ENCODE peak calls at places on chromosomes 2 and 18, in five cellular contexts. R, H, G, B and O are unnamed samples.

GRCh38 chr2:237631801-237632585 is 4.6 kb downstream of the LRRFIP1 start:
- DNase-seq in G (peak), R (no peak), H (no peak), B (no peak), O (no peak)

GRCh38 chr18:44897445-44898215 is 216.9 kb downstream of the SETBP1 start:
- DNase-seq in G (no peak), B (no peak), H (no peak), R (no peak), O (no peak)

GRCh38 chr2:58268685-58269084 is 27.6 kb upstream of the FANCL start:
- DNase-seq in B (no peak), H (no peak), G (no peak), R (no peak), O (no peak)

GRCh38 chr18:6370886-6371635 is 43.6 kb downstream of the L3MBTL4 start:
- DNase-seq in B (no peak), G (no peak), R (no peak), H (no peak), O (no peak)

GRCh38 chr2:9965119-9965822 is 13.8 kb downstream of the GRHL1 start:
- DNase-seq in H (no peak), G (no peak), R (no peak), B (no peak), O (no peak)

GRCh38 chr2:127449439-127449838 is 31.2 kb downstream of the PROC start:
- DNase-seq in G (no peak), H (no peak), R (no peak), B (no peak), O (no peak)

GRCh38 chr2:203687161-203687560 is 19.3 kb upstream of the CD28 start:
- DNase-seq in R (no peak), B (no peak), G (no peak), H (no peak), O (no peak)

GRCh38 chr2:28835787-28836186 is 25.2 kb downstream of the SPDYA start:
- DNase-seq in B (no peak), G (no peak), R (no peak), H (no peak), O (no peak)

GRCh38 chr2:200077210-200077650 is 121.8 kb downstream of the MAIP1 start:
- DNase-seq in B (no peak), R (no peak), H (no peak), G (no peak), O (no peak)

GRCh38 chr2:216857131-216857550 is 2.7 kb downstream of the TNP1 start:
- DNase-seq in G (no peak), B (no peak), R (no peak), H (no peak), O (no peak)

GRCh38 chr2:197174539-197175094 is 136.0 kb downstream of the ANKRD44 start:
- DNase-seq in G (no peak), B (no peak), H (no peak), R (no peak), O (peak)

GRCh38 chr2:168935810-168936581 is 34.9 kb downstream of the G6PC2 start:
- DNase-seq in B (no peak), G (no peak), H (no peak), R (no peak), O (no peak)

GRCh38 chr2:12119841-12120240 is 373.4 kb downstream of the LPIN1 start:
- DNase-seq in R (no peak), B (no peak), G (no peak), H (no peak), O (no peak)

GRCh38 chr18:371616-371998 is 103.8 kb upstream of the THOC1 start:
- DNase-seq in R (no peak), G (no peak), H (no peak), B (no peak), O (no peak)

GRCh38 chr2:60486067-60486466 is 67.4 kb downstream of the BCL11A start:
- DNase-seq in R (no peak), B (no peak), H (no peak), G (no peak), O (no peak)

GRCh38 chr2:64586883-64587481 is 62.9 kb downstream of the AFTPH start:
- DNase-seq in R (no peak), G (no peak), H (no peak), B (no peak), O (no peak)

GRCh38 chr2:232573042-232573441 is 22.6 kb downstream of the EIF4E2 start:
- DNase-seq in H (no peak), R (no peak), G (no peak), B (no peak), O (no peak)

GRCh38 chr2:190999058-190999457 is 14.9 kb downstream of the STAT1 start:
- DNase-seq in R (no peak), G (no peak), B (no peak), H (no peak), O (no peak)

GRCh38 chr18:58668897-58669296 is 2.4 kb upstream of the MALT1 start:
- DNase-seq in R (no peak), B (no peak), H (no peak), G (no peak), O (no peak)

GRCh38 chr18:58670561-58671121 is 624 bp upstream of the MALT1 start:
- DNase-seq in G (peak), H (peak), B (peak), R (no peak), O (no peak)

GRCh38 chr18:58669731-58670379 is 1.4 kb upstream of the MALT1 start:
- DNase-seq in B (no peak), G (no peak), H (no peak), R (peak), O (no peak)

GRCh38 chr18:58671941-58672565 is 788 bp downstream of the MALT1 start:
- DNase-seq in R (no peak), G (no peak), B (peak), H (no peak), O (peak)

GRCh38 chr18:58671122-58671940 is at the start of gene MALT1:
- DNase-seq in B (peak), H (peak), G (peak), R (peak), O (peak)
- TF ChIP-seq CTCF in B (no peak), H (peak), G (no peak), R (no peak), O (peak)

GRCh38 chr2:157875720-157876065 is 437 bp downstream of the ACVR1 start:
- DNase-seq in H (peak), R (no peak), B (no peak), G (no peak), O (no peak)
- TF ChIP-seq POLR2A in H (no peak), R (no peak), B (no peak), G (no peak), O (no peak)

GRCh38 chr2:27040282-27040681 is 7.5 kb downstream of the TMEM214 start:
- DNase-seq in R (no peak), H (no peak), B (no peak), G (no peak), O (no peak)

GRCh38 chr2:27042985-27043634 is 8.4 kb upstream of the AGBL5 start:
- DNase-seq in B (no peak), R (no peak), H (no peak), G (no peak), O (no peak)

GRCh38 chr2:27042159-27042661 is 9.3 kb upstream of the AGBL5 start:
- DNase-seq in G (no peak), H (no peak), R (no peak), B (no peak), O (no peak)

GRCh38 chr2:27039871-27040270 is 7.1 kb downstream of the TMEM214 start:
- DNase-seq in H (no peak), G (no peak), B (no peak), R (no peak), O (no peak)

DNA sequence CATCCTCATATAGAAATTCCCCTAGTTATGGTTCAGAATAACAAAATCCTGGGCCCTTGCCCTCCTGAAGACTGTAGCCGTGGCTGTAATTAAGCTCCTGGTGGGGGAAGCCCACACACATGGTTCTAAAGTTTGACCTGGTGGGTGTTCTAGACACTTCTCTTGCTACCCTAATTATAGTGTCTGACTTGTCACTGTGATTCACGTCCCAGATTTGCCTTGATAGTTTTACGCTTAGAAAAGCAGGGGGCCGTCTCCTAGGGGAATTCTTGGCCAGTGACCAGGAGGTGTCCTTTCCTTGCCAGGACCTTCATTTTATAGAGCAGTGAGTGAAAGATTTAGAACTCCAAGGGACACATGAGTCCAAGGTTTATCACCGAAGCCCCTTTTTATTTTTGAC is 8.9 kb downstream of the TMEM214 start:
- DNase-seq in G (no peak), R (no peak), B (no peak), H (no peak), O (no peak)
- H3K4me3 ChIP-seq in G (no peak), R (no peak), B (no peak), H (no peak), O (no peak)

DNA sequence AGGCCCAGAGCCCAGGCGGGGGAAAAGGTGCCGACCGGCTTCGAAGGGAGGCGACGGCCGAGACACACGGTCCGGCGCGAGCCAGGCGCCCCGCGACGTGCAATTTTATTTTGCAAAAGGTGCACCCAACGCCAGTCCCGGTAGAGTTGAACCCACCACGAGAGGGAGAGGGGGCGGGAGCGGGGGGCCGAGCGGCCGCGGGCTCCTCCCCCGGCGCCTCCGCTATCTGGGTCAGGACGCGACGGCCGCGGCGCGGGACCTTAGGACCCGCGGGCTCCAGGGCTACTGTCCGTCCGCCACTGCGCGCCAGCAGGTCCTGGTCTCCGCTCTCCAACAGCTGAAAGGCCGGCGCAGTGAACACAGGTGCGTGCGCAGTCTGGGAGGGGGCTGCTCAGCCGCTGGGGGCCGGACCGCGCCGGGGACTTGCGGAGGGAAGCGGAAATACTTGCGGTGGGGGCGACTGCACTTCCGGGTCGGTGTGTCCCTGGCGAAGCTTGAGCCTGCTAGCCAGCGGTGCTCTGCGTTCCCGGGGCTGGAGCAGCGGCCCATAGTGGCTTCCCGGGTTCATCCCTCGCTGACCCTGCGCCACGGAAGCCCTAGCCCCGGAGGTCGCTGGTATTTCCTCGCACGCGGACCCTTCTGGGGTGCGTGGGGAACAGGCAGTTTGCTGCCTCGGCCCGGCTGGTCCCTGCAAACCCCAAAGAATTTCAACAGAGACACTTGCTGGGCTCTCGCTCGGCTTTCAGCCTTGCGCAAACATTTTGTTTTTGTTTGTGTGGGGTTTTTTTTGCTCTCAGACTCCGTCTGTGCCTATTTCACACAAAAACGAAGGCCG is at the start of gene RMDN2:
- DNase-seq in G (peak), B (peak), H (peak), R (peak), O (peak)
- TF ChIP-seq CTCF in G (no peak), B (no peak), H (peak), R (no peak), O (no peak)